ENCODE peak calls at places on chromosomes 1 and 21, in six cellular contexts. Y is CD8-positive, alpha-beta T cell; S is suprapubic skin; F is lower lobe of right lung; P is testis; T is spleen. L is an unnamed sample.

GRCh38 chr1:201149400-201149799 is 4.9 kb downstream of the TMEM9 start:
- DNase-seq in S (peak), Y (no peak), T (peak), P (no peak), F (no peak), L (no peak)

GRCh38 chr1:90616395-90616794 is 100.7 kb downstream of the BARHL2 start:
- DNase-seq in S (no peak), T (no peak), P (peak), F (no peak), Y (no peak), L (no peak)

GRCh38 chr1:203548917-203549708 is 55.2 kb downstream of the OPTC start:
- DNase-seq in P (no peak), T (no peak), F (no peak), S (no peak), Y (no peak), L (no peak)

GRCh38 chr1:191592111-191592510 is 566.2 kb upstream of the RGS18 start:
- DNase-seq in T (no peak), Y (no peak), F (no peak), P (no peak), S (no peak), L (no peak)

GRCh38 chr1:44401256-44402228 is 3.5 kb upstream of the RNF220 start:
- DNase-seq in F (no peak), S (no peak), P (no peak), Y (no peak), T (no peak), L (no peak)

GRCh38 chr1:84611091-84611490 is 36.9 kb upstream of the CTBS start:
- DNase-seq in T (no peak), Y (no peak), P (no peak), F (no peak), S (no peak), L (no peak)

GRCh38 chr1:183804916-183805734 is at the start of gene RGL1:
- DNase-seq in T (peak), Y (no peak), P (peak), S (peak), F (peak), L (peak)

GRCh38 chr1:186722711-186723309 is 42.6 kb upstream of the PTGS2 start:
- DNase-seq in F (no peak), P (peak), Y (no peak), T (no peak), S (no peak), L (no peak)

GRCh38 chr21:33817136-33817535 is 98.5 kb downstream of the ATP5PO start:
- DNase-seq in Y (no peak), F (no peak), T (no peak), S (no peak), P (no peak), L (no peak)

GRCh38 chr1:39657402-39657801 is 14.5 kb downstream of the NT5C1A start:
- DNase-seq in Y (no peak), S (no peak), T (no peak), P (no peak), F (no peak), L (no peak)

GRCh38 chr21:33259428-33259827 is 6.7 kb upstream of the IL10RB start:
- DNase-seq in Y (no peak), S (no peak), P (no peak), T (no peak), F (no peak), L (no peak)

GRCh38 chr21:45482899-45483821 is 59.1 kb downstream of the SLC19A1 start:
- DNase-seq in P (no peak), F (peak), T (peak), Y (no peak), S (no peak), L (no peak)

GRCh38 chr1:224929335-224930237 is at the start of gene DNAH14:
- DNase-seq in S (peak), T (peak), F (peak), Y (no peak), P (peak), L (no peak)

GRCh38 chr1:235073968-235074334 is 54.7 kb downstream of the TOMM20 start:
- DNase-seq in T (no peak), F (peak), Y (no peak), S (peak), P (no peak), L (no peak)

GRCh38 chr1:183058835-183059234 is 35.6 kb downstream of the LAMC1 start:
- DNase-seq in S (no peak), F (no peak), P (no peak), T (no peak), Y (no peak), L (no peak)

GRCh38 chr1:21647431-21648373 is 21.5 kb downstream of the RAP1GAP start:
- DNase-seq in T (no peak), P (peak), S (no peak), Y (no peak), F (no peak), L (no peak)

GRCh38 chr1:161274874-161275273 is 16.3 kb downstream of the PCP4L1 start:
- DNase-seq in F (no peak), P (no peak), Y (no peak), T (no peak), S (no peak), L (no peak)

GRCh38 chr1:6358757-6359567 is 34.6 kb downstream of the ACOT7 start:
- DNase-seq in P (no peak), S (no peak), Y (peak), F (peak), T (peak), L (no peak)

GRCh38 chr1:203170625-203171330 is 4.8 kb downstream of the MYBPH start:
- DNase-seq in F (no peak), T (peak), P (no peak), S (peak), Y (no peak), L (no peak)

GRCh38 chr1:16073490-16074104 is at the start of gene FAM131C:
- DNase-seq in S (no peak), Y (no peak), P (peak), F (no peak), T (peak), L (no peak)

GRCh38 chr1:246159290-246160227 is 347.5 kb downstream of the SMYD3 start:
- DNase-seq in F (no peak), P (no peak), Y (no peak), S (no peak), T (no peak), L (no peak)

GRCh38 chr1:100542264-100542663 is 4.3 kb downstream of the GPR88 start:
- DNase-seq in T (no peak), S (no peak), P (no peak), Y (no peak), F (no peak), L (no peak)

GRCh38 chr1:234907585-234908457 is 220.8 kb downstream of the TOMM20 start:
- DNase-seq in P (no peak), F (no peak), S (no peak), T (no peak), Y (no peak), L (no peak)

GRCh38 chr1:9009438-9010366 is 16.5 kb downstream of the SLC2A7 start:
- DNase-seq in P (no peak), T (peak), F (no peak), S (no peak), Y (peak), L (no peak)

GRCh38 chr1:161069731-161070270 is at the start of gene ARHGAP30:
- DNase-seq in P (peak), S (no peak), Y (peak), F (peak), T (peak), L (no peak)

GRCh38 chr21:29697555-29698193 is 242.1 kb downstream of the GRIK1 start:
- DNase-seq in F (no peak), P (no peak), T (no peak), S (no peak), Y (no peak), L (no peak)

GRCh38 chr1:83118472-83118871 is 880.5 kb downstream of the TTLL7 start:
- DNase-seq in F (no peak), P (no peak), Y (no peak), S (no peak), T (no peak), L (no peak)

GRCh38 chr1:212218911-212219310 is 66.3 kb upstream of the PPP2R5A start:
- DNase-seq in P (no peak), Y (no peak), S (no peak), T (no peak), F (no peak), L (no peak)

GRCh38 chr1:96509944-96510343 is 211.6 kb upstream of the PTBP2 start:
- DNase-seq in S (no peak), F (no peak), T (no peak), P (no peak), Y (no peak), L (no peak)

DNA sequence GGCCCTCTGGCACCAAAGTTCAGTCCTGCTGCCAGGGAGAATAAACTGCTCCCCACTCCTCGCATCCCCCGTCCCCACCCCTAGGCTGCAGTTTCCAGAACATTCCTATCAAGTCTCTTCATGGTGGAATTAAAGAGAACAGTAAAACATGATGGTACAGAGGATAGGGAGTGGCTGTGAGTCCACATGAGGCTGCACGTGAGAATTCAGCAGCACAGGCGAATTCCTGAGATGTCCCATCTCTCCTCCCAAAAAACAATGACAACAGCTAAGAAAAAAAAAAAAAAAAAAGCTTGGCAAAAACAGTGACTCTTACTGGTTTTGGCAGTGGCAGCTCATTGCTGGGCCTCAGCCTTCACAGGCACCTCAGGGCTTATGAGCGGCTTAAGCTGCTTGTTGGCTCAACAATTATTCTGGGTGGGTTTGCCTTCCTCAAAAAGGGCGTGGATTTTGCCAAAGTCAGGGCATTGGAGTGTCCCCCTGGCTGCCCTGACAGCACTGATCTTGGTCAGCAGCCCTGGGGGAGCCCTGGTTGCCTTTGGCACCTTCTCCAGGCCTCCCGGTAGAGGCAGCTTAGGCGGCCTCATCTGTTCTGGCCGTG is 5.7 kb upstream of the IFFO2 start:
- DNase-seq in S (peak), P (peak), Y (no peak), F (no peak), T (peak), L (no peak)
- H3K27ac ChIP-seq in S (peak), P (no peak), Y (no peak), F (no peak), T (peak), L (no peak)

DNA sequence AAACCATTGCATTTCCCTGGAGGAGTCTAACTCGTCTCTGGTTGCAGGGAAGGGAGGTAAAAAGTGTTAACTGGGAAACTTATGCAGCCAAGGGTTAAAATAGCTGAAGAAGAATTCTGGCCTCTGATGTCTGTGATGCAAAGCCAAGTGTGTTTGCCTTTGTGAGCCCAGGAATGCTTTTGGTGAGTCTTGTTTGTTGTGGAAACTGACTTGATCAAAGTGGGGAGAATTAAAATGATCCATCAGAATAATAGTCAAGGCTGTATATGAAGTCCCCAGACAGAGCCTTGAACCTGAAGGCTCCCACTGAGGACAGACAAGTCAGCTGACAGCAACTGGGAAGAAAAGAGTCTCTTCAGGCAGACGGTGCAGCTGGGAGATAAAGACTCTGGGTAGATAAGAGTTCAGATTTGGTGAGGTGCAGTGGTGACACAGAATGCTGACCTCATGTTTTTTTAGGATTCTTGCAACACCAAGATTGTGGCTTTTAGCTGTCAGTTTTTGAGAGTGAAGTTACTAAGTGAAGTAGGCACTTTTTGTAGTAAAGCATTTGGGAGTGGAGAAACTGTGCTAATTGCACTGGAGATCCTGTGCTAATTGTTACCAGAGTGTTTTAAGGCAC is 59.6 kb upstream of the WLS start:
- DNase-seq in P (peak), T (no peak), F (no peak), S (no peak), Y (no peak), L (no peak)
- H3K27ac ChIP-seq in P (no peak), T (no peak), F (no peak), S (no peak), Y (no peak), L (no peak)

DNA sequence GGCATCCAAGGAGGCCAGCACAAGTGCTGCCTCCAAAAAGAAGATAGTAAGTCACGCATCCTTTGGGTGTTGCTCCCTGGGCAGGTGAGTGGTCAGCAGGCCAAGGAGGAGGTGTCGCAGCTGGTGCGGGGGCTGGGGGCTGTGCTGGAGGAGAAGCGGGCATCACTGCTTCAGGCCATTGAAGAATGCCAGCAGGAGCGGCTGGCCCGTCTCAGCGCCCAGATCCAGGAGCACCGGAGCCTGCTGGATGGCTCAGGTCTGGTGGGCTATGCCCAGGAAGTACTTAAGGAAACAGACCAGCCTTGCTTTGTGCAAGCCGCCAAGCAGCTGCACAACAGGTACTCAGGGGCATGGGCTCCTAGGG is 4.3 kb downstream of the TRIM46 start:
- DNase-seq in T (peak), P (no peak), F (no peak), S (peak), Y (no peak), L (no peak)
- H3K27ac ChIP-seq in T (peak), P (no peak), F (no peak), S (no peak), Y (no peak), L (no peak)

DNA sequence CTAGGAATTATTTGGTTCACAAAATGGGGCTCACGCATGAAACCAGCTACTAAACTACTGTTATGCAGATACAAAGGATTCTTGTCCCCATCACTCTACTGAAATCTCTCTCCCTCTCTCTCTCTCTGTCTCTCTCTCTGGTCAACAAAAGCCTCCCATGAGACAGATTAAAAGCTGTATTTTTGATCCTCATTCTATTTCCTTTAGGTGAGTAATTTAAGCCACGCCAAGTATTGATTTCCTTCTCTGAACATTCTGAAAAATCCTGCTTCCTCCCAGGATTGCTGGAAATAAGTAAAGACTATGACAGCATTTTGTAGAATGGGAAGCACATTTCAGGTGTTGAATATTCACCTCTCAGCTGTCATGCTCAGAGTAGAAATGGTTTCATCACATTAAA is 43.7 kb downstream of the PRDX6 start:
- DNase-seq in S (no peak), P (no peak), T (no peak), F (no peak), Y (no peak), L (no peak)
- H3K27ac ChIP-seq in S (no peak), P (no peak), T (no peak), F (no peak), Y (no peak), L (no peak)

DNA sequence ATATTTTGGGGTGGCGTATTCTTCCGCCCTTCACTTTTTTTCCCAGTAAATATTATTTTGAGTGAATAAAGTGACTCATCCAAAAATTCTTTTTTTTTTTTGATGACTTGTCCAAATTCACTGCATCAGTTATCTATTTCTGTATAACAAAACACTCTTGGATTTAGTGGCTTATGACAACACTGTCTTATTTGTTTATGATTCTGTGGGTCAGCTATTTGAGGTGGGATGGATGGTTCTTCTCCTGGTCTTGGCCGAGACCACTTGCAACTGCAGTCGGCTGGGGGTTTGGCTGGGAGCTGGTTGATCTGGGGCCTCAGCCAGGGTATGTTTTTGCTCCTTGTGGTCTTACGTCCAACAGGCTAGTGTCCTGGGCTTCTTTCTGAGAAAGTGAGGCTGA is 39.9 kb upstream of the SRSF10 start:
- DNase-seq in T (no peak), S (no peak), F (no peak), P (peak), Y (no peak), L (no peak)
- H3K27ac ChIP-seq in T (peak), S (peak), F (peak), P (peak), Y (no peak), L (no peak)

GRCh38 chr1:27447883-27448282 is 42.1 kb downstream of the WASF2 start:
- DNase-seq in Y (no peak), T (no peak), S (no peak), P (no peak), F (no peak), L (no peak)
- H3K27ac ChIP-seq in Y (no peak), T (no peak), S (no peak), P (no peak), F (no peak), L (no peak)

GRCh38 chr1:221444346-221444745 is 297.5 kb downstream of the DUSP10 start:
- DNase-seq in Y (no peak), S (no peak), F (no peak), P (no peak), T (no peak), L (no peak)

GRCh38 chr1:221454096-221454495 is 287.8 kb downstream of the DUSP10 start:
- DNase-seq in S (no peak), Y (no peak), T (no peak), F (no peak), P (no peak), L (no peak)

GRCh38 chr1:221451741-221452140 is 290.1 kb downstream of the DUSP10 start:
- DNase-seq in S (no peak), P (no peak), T (no peak), F (no peak), Y (no peak), L (no peak)

GRCh38 chr1:221449194-221449593 is 292.7 kb downstream of the DUSP10 start:
- DNase-seq in F (no peak), T (no peak), P (no peak), S (no peak), Y (no peak), L (no peak)

GRCh38 chr1:221449801-221450470 is 292.0 kb downstream of the DUSP10 start:
- DNase-seq in S (no peak), Y (no peak), T (no peak), F (no peak), P (no peak), L (no peak)
- H3K27ac ChIP-seq in S (no peak), Y (no peak), T (no peak), F (no peak), P (no peak), L (no peak)